ENCODE peak calls at places on chromosomes 3 and 15, in five cellular contexts. One of them, this sample, is unnamed.

GRCh38 chr3:139308156-139309017 is 35.4 kb upstream of the MRPS22 start:
- DNase-seq in activated naive CD4-positive, alpha-beta T cell: no peak
- DNase-seq in GM03348: no peak
- DNase-seq in stimulated activated CD8-positive, alpha-beta memory T cell treated with anti-CD3 and anti-CD28 coated beads, Interleukin-7, amount 100 ng/mL, for 1 hour: no peak
- DNase-seq in activated T-helper 1 cell treated with anti-CD3 and anti-CD28 coated beads, Interleukin-2, amount 50 U/mL, for 16 hours: no peak
- DNase-seq in this sample: no peak

GRCh38 chr15:98872777-98873176 is 134.8 kb downstream of the PGPEP1L start:
- DNase-seq in activated naive CD4-positive, alpha-beta T cell: no peak
- DNase-seq in GM03348: no peak
- DNase-seq in stimulated activated CD8-positive, alpha-beta memory T cell treated with anti-CD3 and anti-CD28 coated beads, Interleukin-7, amount 100 ng/mL, for 1 hour: no peak
- DNase-seq in activated T-helper 1 cell treated with anti-CD3 and anti-CD28 coated beads, Interleukin-2, amount 50 U/mL, for 16 hours: no peak
- DNase-seq in this sample: no peak

GRCh38 chr3:69838217-69838616 is 99.0 kb downstream of the MITF start:
- DNase-seq in activated naive CD4-positive, alpha-beta T cell: no peak
- DNase-seq in GM03348: peak; percentile 76
- DNase-seq in stimulated activated CD8-positive, alpha-beta memory T cell treated with anti-CD3 and anti-CD28 coated beads, Interleukin-7, amount 100 ng/mL, for 1 hour: no peak
- DNase-seq in activated T-helper 1 cell treated with anti-CD3 and anti-CD28 coated beads, Interleukin-2, amount 50 U/mL, for 16 hours: no peak
- DNase-seq in this sample: peak; percentile 53

GRCh38 chr3:137738710-137739109 is 25.4 kb upstream of the SOX14 start:
- DNase-seq in activated naive CD4-positive, alpha-beta T cell: no peak
- DNase-seq in GM03348: no peak
- DNase-seq in stimulated activated CD8-positive, alpha-beta memory T cell treated with anti-CD3 and anti-CD28 coated beads, Interleukin-7, amount 100 ng/mL, for 1 hour: no peak
- DNase-seq in activated T-helper 1 cell treated with anti-CD3 and anti-CD28 coated beads, Interleukin-2, amount 50 U/mL, for 16 hours: no peak
- DNase-seq in this sample: no peak

GRCh38 chr3:152717252-152717651 is 117.7 kb upstream of the P2RY1 start:
- DNase-seq in activated naive CD4-positive, alpha-beta T cell: no peak
- DNase-seq in GM03348: no peak
- DNase-seq in stimulated activated CD8-positive, alpha-beta memory T cell treated with anti-CD3 and anti-CD28 coated beads, Interleukin-7, amount 100 ng/mL, for 1 hour: no peak
- DNase-seq in activated T-helper 1 cell treated with anti-CD3 and anti-CD28 coated beads, Interleukin-2, amount 50 U/mL, for 16 hours: no peak
- DNase-seq in this sample: no peak

GRCh38 chr15:90866161-90866715 is 2.1 kb upstream of the FURIN start:
- DNase-seq in activated naive CD4-positive, alpha-beta T cell: no peak
- DNase-seq in GM03348: no peak
- DNase-seq in stimulated activated CD8-positive, alpha-beta memory T cell treated with anti-CD3 and anti-CD28 coated beads, Interleukin-7, amount 100 ng/mL, for 1 hour: no peak
- DNase-seq in activated T-helper 1 cell treated with anti-CD3 and anti-CD28 coated beads, Interleukin-2, amount 50 U/mL, for 16 hours: no peak
- DNase-seq in this sample: no peak

GRCh38 chr15:78284758-78285157 is 14.7 kb downstream of the SKIC8 start:
- DNase-seq in activated naive CD4-positive, alpha-beta T cell: no peak
- DNase-seq in GM03348: no peak
- DNase-seq in stimulated activated CD8-positive, alpha-beta memory T cell treated with anti-CD3 and anti-CD28 coated beads, Interleukin-7, amount 100 ng/mL, for 1 hour: no peak
- DNase-seq in activated T-helper 1 cell treated with anti-CD3 and anti-CD28 coated beads, Interleukin-2, amount 50 U/mL, for 16 hours: no peak
- DNase-seq in this sample: no peak

GRCh38 chr3:188233320-188233719 is 79.4 kb downstream of the LPP start:
- DNase-seq in activated naive CD4-positive, alpha-beta T cell: no peak
- DNase-seq in GM03348: no peak
- DNase-seq in stimulated activated CD8-positive, alpha-beta memory T cell treated with anti-CD3 and anti-CD28 coated beads, Interleukin-7, amount 100 ng/mL, for 1 hour: no peak
- DNase-seq in activated T-helper 1 cell treated with anti-CD3 and anti-CD28 coated beads, Interleukin-2, amount 50 U/mL, for 16 hours: no peak
- DNase-seq in this sample: peak; percentile 27

GRCh38 chr3:103052236-103052830 is 617.5 kb downstream of the ZPLD1 start:
- DNase-seq in activated naive CD4-positive, alpha-beta T cell: no peak
- DNase-seq in GM03348: no peak
- DNase-seq in stimulated activated CD8-positive, alpha-beta memory T cell treated with anti-CD3 and anti-CD28 coated beads, Interleukin-7, amount 100 ng/mL, for 1 hour: no peak
- DNase-seq in activated T-helper 1 cell treated with anti-CD3 and anti-CD28 coated beads, Interleukin-2, amount 50 U/mL, for 16 hours: no peak
- DNase-seq in this sample: no peak

GRCh38 chr3:50436063-50436674 is 67.3 kb downstream of the CACNA2D2 start:
- DNase-seq in activated naive CD4-positive, alpha-beta T cell: peak; percentile 69
- DNase-seq in GM03348: peak; percentile 88
- DNase-seq in stimulated activated CD8-positive, alpha-beta memory T cell treated with anti-CD3 and anti-CD28 coated beads, Interleukin-7, amount 100 ng/mL, for 1 hour: peak; percentile 52
- DNase-seq in activated T-helper 1 cell treated with anti-CD3 and anti-CD28 coated beads, Interleukin-2, amount 50 U/mL, for 16 hours: peak; percentile 52
- DNase-seq in this sample: peak; percentile 86

GRCh38 chr3:176855901-176856486 is 341.3 kb downstream of the TBL1XR1 start:
- DNase-seq in activated naive CD4-positive, alpha-beta T cell: no peak
- DNase-seq in GM03348: no peak
- DNase-seq in stimulated activated CD8-positive, alpha-beta memory T cell treated with anti-CD3 and anti-CD28 coated beads, Interleukin-7, amount 100 ng/mL, for 1 hour: no peak
- DNase-seq in activated T-helper 1 cell treated with anti-CD3 and anti-CD28 coated beads, Interleukin-2, amount 50 U/mL, for 16 hours: no peak
- DNase-seq in this sample: no peak

GRCh38 chr3:72193768-72194463 is 409.0 kb upstream of the PROK2 start:
- DNase-seq in activated naive CD4-positive, alpha-beta T cell: no peak
- DNase-seq in GM03348: no peak
- DNase-seq in stimulated activated CD8-positive, alpha-beta memory T cell treated with anti-CD3 and anti-CD28 coated beads, Interleukin-7, amount 100 ng/mL, for 1 hour: no peak
- DNase-seq in activated T-helper 1 cell treated with anti-CD3 and anti-CD28 coated beads, Interleukin-2, amount 50 U/mL, for 16 hours: no peak
- DNase-seq in this sample: peak; percentile 34

GRCh38 chr15:101455291-101455916 is 34.1 kb downstream of the PCSK6 start:
- DNase-seq in activated naive CD4-positive, alpha-beta T cell: no peak
- DNase-seq in GM03348: peak; percentile 58
- DNase-seq in stimulated activated CD8-positive, alpha-beta memory T cell treated with anti-CD3 and anti-CD28 coated beads, Interleukin-7, amount 100 ng/mL, for 1 hour: no peak
- DNase-seq in activated T-helper 1 cell treated with anti-CD3 and anti-CD28 coated beads, Interleukin-2, amount 50 U/mL, for 16 hours: no peak
- DNase-seq in this sample: peak; percentile 55

GRCh38 chr3:28053759-28054158 is 187.7 kb upstream of the CMC1 start:
- DNase-seq in activated naive CD4-positive, alpha-beta T cell: no peak
- DNase-seq in GM03348: peak; percentile 65
- DNase-seq in stimulated activated CD8-positive, alpha-beta memory T cell treated with anti-CD3 and anti-CD28 coated beads, Interleukin-7, amount 100 ng/mL, for 1 hour: no peak
- DNase-seq in activated T-helper 1 cell treated with anti-CD3 and anti-CD28 coated beads, Interleukin-2, amount 50 U/mL, for 16 hours: no peak
- DNase-seq in this sample: peak; percentile 70

GRCh38 chr3:13706886-13707285 is 158.0 kb downstream of the FBLN2 start:
- DNase-seq in activated naive CD4-positive, alpha-beta T cell: no peak
- DNase-seq in GM03348: no peak
- DNase-seq in stimulated activated CD8-positive, alpha-beta memory T cell treated with anti-CD3 and anti-CD28 coated beads, Interleukin-7, amount 100 ng/mL, for 1 hour: no peak
- DNase-seq in activated T-helper 1 cell treated with anti-CD3 and anti-CD28 coated beads, Interleukin-2, amount 50 U/mL, for 16 hours: no peak
- DNase-seq in this sample: no peak

GRCh38 chr3:126355777-126356372 is 1.3 kb downstream of the KLF15 start:
- DNase-seq in activated naive CD4-positive, alpha-beta T cell: no peak
- DNase-seq in GM03348: peak; percentile 91
- DNase-seq in stimulated activated CD8-positive, alpha-beta memory T cell treated with anti-CD3 and anti-CD28 coated beads, Interleukin-7, amount 100 ng/mL, for 1 hour: no peak
- DNase-seq in activated T-helper 1 cell treated with anti-CD3 and anti-CD28 coated beads, Interleukin-2, amount 50 U/mL, for 16 hours: no peak
- DNase-seq in this sample: peak; percentile 88

GRCh38 chr3:67863869-67864268 is 209.5 kb upstream of the SUCLG2 start:
- DNase-seq in activated naive CD4-positive, alpha-beta T cell: no peak
- DNase-seq in GM03348: no peak
- DNase-seq in stimulated activated CD8-positive, alpha-beta memory T cell treated with anti-CD3 and anti-CD28 coated beads, Interleukin-7, amount 100 ng/mL, for 1 hour: no peak
- DNase-seq in activated T-helper 1 cell treated with anti-CD3 and anti-CD28 coated beads, Interleukin-2, amount 50 U/mL, for 16 hours: no peak
- DNase-seq in this sample: no peak

GRCh38 chr3:170021083-170021482 is 16.7 kb upstream of the GPR160 start:
- DNase-seq in activated naive CD4-positive, alpha-beta T cell: no peak
- DNase-seq in GM03348: no peak
- DNase-seq in stimulated activated CD8-positive, alpha-beta memory T cell treated with anti-CD3 and anti-CD28 coated beads, Interleukin-7, amount 100 ng/mL, for 1 hour: no peak
- DNase-seq in activated T-helper 1 cell treated with anti-CD3 and anti-CD28 coated beads, Interleukin-2, amount 50 U/mL, for 16 hours: no peak
- DNase-seq in this sample: no peak

GRCh38 chr15:62940755-62941361 is 101.7 kb upstream of the TPM1 start:
- DNase-seq in activated naive CD4-positive, alpha-beta T cell: no peak
- DNase-seq in GM03348: peak; percentile 89
- DNase-seq in stimulated activated CD8-positive, alpha-beta memory T cell treated with anti-CD3 and anti-CD28 coated beads, Interleukin-7, amount 100 ng/mL, for 1 hour: no peak
- DNase-seq in activated T-helper 1 cell treated with anti-CD3 and anti-CD28 coated beads, Interleukin-2, amount 50 U/mL, for 16 hours: no peak
- DNase-seq in this sample: peak; percentile 94

GRCh38 chr15:68608206-68608843 is 29.5 kb downstream of the CORO2B start:
- DNase-seq in activated naive CD4-positive, alpha-beta T cell: no peak
- DNase-seq in GM03348: no peak
- DNase-seq in stimulated activated CD8-positive, alpha-beta memory T cell treated with anti-CD3 and anti-CD28 coated beads, Interleukin-7, amount 100 ng/mL, for 1 hour: no peak
- DNase-seq in activated T-helper 1 cell treated with anti-CD3 and anti-CD28 coated beads, Interleukin-2, amount 50 U/mL, for 16 hours: no peak
- DNase-seq in this sample: peak; percentile 33

GRCh38 chr3:111035896-111036295 is 35.7 kb upstream of the NECTIN3 start:
- DNase-seq in activated naive CD4-positive, alpha-beta T cell: no peak
- DNase-seq in GM03348: no peak
- DNase-seq in stimulated activated CD8-positive, alpha-beta memory T cell treated with anti-CD3 and anti-CD28 coated beads, Interleukin-7, amount 100 ng/mL, for 1 hour: no peak
- DNase-seq in activated T-helper 1 cell treated with anti-CD3 and anti-CD28 coated beads, Interleukin-2, amount 50 U/mL, for 16 hours: no peak
- DNase-seq in this sample: no peak

GRCh38 chr3:87248831-87249230 is 21.7 kb downstream of the CHMP2B start:
- DNase-seq in activated naive CD4-positive, alpha-beta T cell: no peak
- DNase-seq in GM03348: no peak
- DNase-seq in stimulated activated CD8-positive, alpha-beta memory T cell treated with anti-CD3 and anti-CD28 coated beads, Interleukin-7, amount 100 ng/mL, for 1 hour: no peak
- DNase-seq in activated T-helper 1 cell treated with anti-CD3 and anti-CD28 coated beads, Interleukin-2, amount 50 U/mL, for 16 hours: no peak
- DNase-seq in this sample: no peak

GRCh38 chr3:14431928-14432834 is 29.8 kb downstream of the SLC6A6 start:
- DNase-seq in activated naive CD4-positive, alpha-beta T cell: peak; percentile 89
- DNase-seq in GM03348: peak; percentile 91
- DNase-seq in stimulated activated CD8-positive, alpha-beta memory T cell treated with anti-CD3 and anti-CD28 coated beads, Interleukin-7, amount 100 ng/mL, for 1 hour: peak; percentile 82
- DNase-seq in activated T-helper 1 cell treated with anti-CD3 and anti-CD28 coated beads, Interleukin-2, amount 50 U/mL, for 16 hours: peak; percentile 88
- DNase-seq in this sample: peak; percentile 92

GRCh38 chr3:130516645-130517512 is at the start of gene COL6A6:
- DNase-seq in activated naive CD4-positive, alpha-beta T cell: no peak
- DNase-seq in GM03348: peak; percentile 9
- DNase-seq in stimulated activated CD8-positive, alpha-beta memory T cell treated with anti-CD3 and anti-CD28 coated beads, Interleukin-7, amount 100 ng/mL, for 1 hour: no peak
- DNase-seq in activated T-helper 1 cell treated with anti-CD3 and anti-CD28 coated beads, Interleukin-2, amount 50 U/mL, for 16 hours: no peak
- DNase-seq in this sample: peak; percentile 47

GRCh38 chr3:183064475-183064874 is 34.8 kb downstream of the MCCC1 start:
- DNase-seq in activated naive CD4-positive, alpha-beta T cell: no peak
- DNase-seq in GM03348: no peak
- DNase-seq in stimulated activated CD8-positive, alpha-beta memory T cell treated with anti-CD3 and anti-CD28 coated beads, Interleukin-7, amount 100 ng/mL, for 1 hour: no peak
- DNase-seq in activated T-helper 1 cell treated with anti-CD3 and anti-CD28 coated beads, Interleukin-2, amount 50 U/mL, for 16 hours: no peak
- DNase-seq in this sample: no peak

GRCh38 chr3:170622369-170623159 is 36.7 kb upstream of the SLC7A14 start:
- DNase-seq in activated naive CD4-positive, alpha-beta T cell: no peak
- DNase-seq in GM03348: peak; percentile 87
- DNase-seq in stimulated activated CD8-positive, alpha-beta memory T cell treated with anti-CD3 and anti-CD28 coated beads, Interleukin-7, amount 100 ng/mL, for 1 hour: no peak
- DNase-seq in activated T-helper 1 cell treated with anti-CD3 and anti-CD28 coated beads, Interleukin-2, amount 50 U/mL, for 16 hours: no peak
- DNase-seq in this sample: peak; percentile 88

GRCh38 chr3:1380926-1381646 is 288.3 kb downstream of the CNTN6 start:
- DNase-seq in activated naive CD4-positive, alpha-beta T cell: no peak
- DNase-seq in GM03348: no peak
- DNase-seq in stimulated activated CD8-positive, alpha-beta memory T cell treated with anti-CD3 and anti-CD28 coated beads, Interleukin-7, amount 100 ng/mL, for 1 hour: no peak
- DNase-seq in activated T-helper 1 cell treated with anti-CD3 and anti-CD28 coated beads, Interleukin-2, amount 50 U/mL, for 16 hours: no peak
- DNase-seq in this sample: no peak

GRCh38 chr15:89368566-89369223 is 34.1 kb upstream of the POLG start:
- DNase-seq in activated naive CD4-positive, alpha-beta T cell: no peak
- DNase-seq in GM03348: no peak
- DNase-seq in stimulated activated CD8-positive, alpha-beta memory T cell treated with anti-CD3 and anti-CD28 coated beads, Interleukin-7, amount 100 ng/mL, for 1 hour: no peak
- DNase-seq in activated T-helper 1 cell treated with anti-CD3 and anti-CD28 coated beads, Interleukin-2, amount 50 U/mL, for 16 hours: no peak
- DNase-seq in this sample: no peak

GRCh38 chr3:106119691-106120090 is 250.9 kb upstream of the CBLB start:
- DNase-seq in activated naive CD4-positive, alpha-beta T cell: no peak
- DNase-seq in GM03348: no peak
- DNase-seq in stimulated activated CD8-positive, alpha-beta memory T cell treated with anti-CD3 and anti-CD28 coated beads, Interleukin-7, amount 100 ng/mL, for 1 hour: no peak
- DNase-seq in activated T-helper 1 cell treated with anti-CD3 and anti-CD28 coated beads, Interleukin-2, amount 50 U/mL, for 16 hours: no peak
- DNase-seq in this sample: peak; percentile 29

GRCh38 chr3:146865175-146865755 is 260.1 kb upstream of the PLSCR5 start:
- DNase-seq in activated naive CD4-positive, alpha-beta T cell: no peak
- DNase-seq in GM03348: no peak
- DNase-seq in stimulated activated CD8-positive, alpha-beta memory T cell treated with anti-CD3 and anti-CD28 coated beads, Interleukin-7, amount 100 ng/mL, for 1 hour: no peak
- DNase-seq in activated T-helper 1 cell treated with anti-CD3 and anti-CD28 coated beads, Interleukin-2, amount 50 U/mL, for 16 hours: no peak
- DNase-seq in this sample: no peak

GRCh38 chr3:152834354-152835310 is at the start of gene P2RY1:
- DNase-seq in activated naive CD4-positive, alpha-beta T cell: no peak
- DNase-seq in GM03348: peak; percentile 66
- DNase-seq in stimulated activated CD8-positive, alpha-beta memory T cell treated with anti-CD3 and anti-CD28 coated beads, Interleukin-7, amount 100 ng/mL, for 1 hour: no peak
- DNase-seq in activated T-helper 1 cell treated with anti-CD3 and anti-CD28 coated beads, Interleukin-2, amount 50 U/mL, for 16 hours: no peak
- DNase-seq in this sample: peak; percentile 61

GRCh38 chr15:33114484-33114767 is 80.1 kb downstream of the FMN1 start:
- DNase-seq in activated naive CD4-positive, alpha-beta T cell: no peak
- DNase-seq in GM03348: peak; percentile 42
- DNase-seq in stimulated activated CD8-positive, alpha-beta memory T cell treated with anti-CD3 and anti-CD28 coated beads, Interleukin-7, amount 100 ng/mL, for 1 hour: no peak
- DNase-seq in activated T-helper 1 cell treated with anti-CD3 and anti-CD28 coated beads, Interleukin-2, amount 50 U/mL, for 16 hours: no peak
- DNase-seq in this sample: no peak